ENCODE peak calls at places on chromosome 19, in seven cellular contexts. X, Y, G, O, D, A and P are unnamed samples.

GRCh38 chr19:40599331-40600085 is 1.7 kb upstream of the LTBP4 start:
- DNase-seq in O (no peak), G (no peak), Y (no peak), D (no peak), A (no peak), X (peak; percentile 56), P (no peak)

GRCh38 chr19:38554676-38555141 is 63.0 kb downstream of the MAP4K1 start:
- DNase-seq in A (no peak), X (no peak), D (no peak), O (no peak), Y (no peak), G (no peak), P (no peak)

GRCh38 chr19:35977446-35978222 is 17.4 kb upstream of the SDHAF1 start:
- DNase-seq in O (no peak), A (no peak), X (no peak), Y (peak; percentile 48), D (no peak), G (no peak), P (peak; percentile 40)

GRCh38 chr19:13022111-13022858 is 27.0 kb downstream of the NFIX start:
- DNase-seq in Y (no peak), X (no peak), D (no peak), O (no peak), A (no peak), G (no peak), P (no peak)

GRCh38 chr19:29663861-29664752 is 1.2 kb upstream of the PLEKHF1 start:
- DNase-seq in Y (no peak), D (no peak), X (no peak), O (no peak), A (no peak), G (no peak), P (no peak)

GRCh38 chr19:49114630-49115363 is 627 bp downstream of the LIN7B start:
- DNase-seq in Y (peak; percentile 60), O (no peak), D (no peak), A (no peak), X (peak; percentile 62), G (no peak), P (peak; percentile 63)

GRCh38 chr19:23415561-23416191 is 20.4 kb upstream of the ZNF91 start:
- DNase-seq in D (no peak), Y (no peak), O (no peak), X (no peak), A (no peak), G (no peak), P (no peak)

GRCh38 chr19:1469936-1470863 is 8.8 kb downstream of the C19orf25 start:
- DNase-seq in A (peak; percentile 78), X (peak; percentile 42), G (no peak), O (peak; percentile 52), D (no peak), Y (peak; percentile 74), P (no peak)

GRCh38 chr19:41597600-41598041 is 21.7 kb downstream of the CEACAM21 start:
- DNase-seq in Y (peak; percentile 74), O (peak; percentile 52), D (peak; percentile 36), A (no peak), X (peak; percentile 22), G (peak; percentile 37), P (peak; percentile 91)

GRCh38 chr19:55546822-55547614 is 1.7 kb upstream of the SBK3 start:
- DNase-seq in X (no peak), D (no peak), Y (no peak), O (no peak), A (no peak), G (no peak), P (peak; percentile 80)

GRCh38 chr19:18057557-18057956 is 29.2 kb downstream of the IL12RB1 start:
- DNase-seq in O (no peak), D (no peak), Y (no peak), G (no peak), A (no peak), X (no peak), P (no peak)

GRCh38 chr19:35399948-35400772 is 29.3 kb downstream of the GPR42 start:
- DNase-seq in Y (no peak), D (no peak), O (no peak), G (no peak), A (no peak), X (no peak), P (no peak)

GRCh38 chr19:42662714-42663113 is 68.0 kb upstream of the CEACAM8 start:
- DNase-seq in D (no peak), G (no peak), X (no peak), Y (no peak), A (no peak), O (no peak), P (no peak)

GRCh38 chr19:34555447-34555846 is 73.9 kb downstream of the WTIP start:
- DNase-seq in Y (no peak), X (no peak), G (no peak), D (no peak), O (no peak), A (no peak), P (peak; percentile 50)

GRCh38 chr19:2887391-2887914 is 13.3 kb upstream of the ZNF57 start:
- DNase-seq in D (no peak), O (no peak), Y (no peak), X (no peak), A (peak; percentile 80), G (peak; percentile 56), P (peak; percentile 87)

GRCh38 chr19:991174-991931 is 7.2 kb downstream of the WDR18 start:
- DNase-seq in X (no peak), Y (peak; percentile 81), G (no peak), O (peak; percentile 10), D (no peak), A (no peak), P (no peak)